ENCODE peak calls at places on chromosomes 16 and 17, in six cellular contexts. O, Z, W, T, X and U are unnamed samples.

GRCh38 chr17:8574687-8575086 is 55.8 kb downstream of the MYH10 start:
- DNase-seq in O (no peak), W (no peak), Z (no peak), T (no peak), X (no peak), U (no peak)

GRCh38 chr17:63116967-63117366 is 150.9 kb downstream of the TANC2 start:
- DNase-seq in W (no peak), Z (no peak), X (peak; percentile 9), T (no peak), O (no peak), U (no peak)

GRCh38 chr16:35598696-35599332 is 2139.4 kb downstream of the TP53TG3F start:
- DNase-seq in Z (no peak), X (no peak), T (no peak), O (no peak), W (no peak), U (no peak)

GRCh38 chr17:82524540-82524939 is 5.0 kb downstream of the FOXK2 start:
- DNase-seq in O (no peak), Z (no peak), T (no peak), X (no peak), W (no peak), U (no peak)

GRCh38 chr16:85491798-85492616 is 121.1 kb upstream of the GSE1 start:
- DNase-seq in T (no peak), X (no peak), Z (no peak), O (no peak), W (no peak), U (no peak)

GRCh38 chr17:81651692-81652091 is 4.7 kb downstream of the PDE6G start:
- DNase-seq in X (no peak), W (no peak), Z (no peak), T (no peak), O (no peak), U (no peak)

GRCh38 chr16:10228779-10229178 is 46.6 kb upstream of the GRIN2A start:
- DNase-seq in X (no peak), O (no peak), T (no peak), W (no peak), Z (no peak), U (no peak)

GRCh38 chr17:57096472-57097198 is 11.6 kb downstream of the AKAP1 start:
- DNase-seq in X (no peak), T (no peak), O (no peak), Z (no peak), W (no peak), U (no peak)

GRCh38 chr17:50636145-50636803 is 1.6 kb downstream of the ABCC3 start:
- DNase-seq in Z (no peak), X (no peak), T (no peak), O (no peak), W (no peak), U (no peak)

GRCh38 chr17:33908363-33909064 is 346.6 kb upstream of the CCL2 start:
- DNase-seq in X (no peak), Z (no peak), W (no peak), T (no peak), O (no peak), U (no peak)

GRCh38 chr16:14354561-14355351 is 275.3 kb downstream of the PARN start:
- DNase-seq in T (no peak), Z (no peak), X (no peak), O (no peak), W (no peak), U (no peak)

GRCh38 chr17:72349011-72349410 is 228.2 kb downstream of the SOX9 start:
- DNase-seq in O (no peak), W (no peak), Z (no peak), T (no peak), X (no peak), U (no peak)

GRCh38 chr16:22618842-22619241 is 108.2 kb downstream of the NPIPB5 start:
- DNase-seq in Z (no peak), X (no peak), O (no peak), T (no peak), W (no peak), U (no peak)

GRCh38 chr16:59179446-59180082 is 445.4 kb upstream of the GOT2 start:
- DNase-seq in T (no peak), X (no peak), W (no peak), O (no peak), Z (no peak), U (no peak)

GRCh38 chr17:80477647-80478478 is 1.5 kb upstream of the NPTX1 start:
- DNase-seq in T (no peak), Z (peak; percentile 43), X (peak; percentile 78), W (no peak), O (no peak), U (no peak)

GRCh38 chr17:81019563-81020442 is 15.1 kb upstream of the BAIAP2 start:
- DNase-seq in T (no peak), X (no peak), O (no peak), Z (no peak), W (no peak), U (no peak)

GRCh38 chr16:49639739-49640388 is 216.0 kb downstream of the ZNF423 start:
- DNase-seq in T (no peak), X (peak; percentile 76), Z (no peak), O (no peak), W (no peak), U (no peak)

GRCh38 chr17:49646391-49647255 is 31.3 kb downstream of the SPOP start:
- DNase-seq in X (no peak), W (no peak), Z (peak; percentile 33), O (no peak), T (no peak), U (no peak)

GRCh38 chr17:8711291-8711690 is 33.3 kb downstream of the CCDC42 start:
- DNase-seq in Z (no peak), X (no peak), T (no peak), W (no peak), O (no peak), U (no peak)

GRCh38 chr16:56369202-56369601 is 56.1 kb downstream of the AMFR start:
- DNase-seq in T (no peak), W (no peak), O (no peak), Z (no peak), X (no peak), U (no peak)

GRCh38 chr16:546909-547770 is 13.1 kb upstream of the PRR35 start:
- DNase-seq in T (no peak), Z (peak; percentile 54), O (peak; percentile 47), X (peak; percentile 77), W (no peak), U (peak; percentile 81)

GRCh38 chr17:62703776-62704380 is 76.4 kb downstream of the MRC2 start:
- DNase-seq in W (peak; percentile 21), O (peak; percentile 62), Z (peak; percentile 77), T (no peak), X (peak; percentile 91), U (no peak)

GRCh38 chr17:38750312-38751121 is 2.0 kb upstream of the PSMB3 start:
- DNase-seq in O (no peak), Z (no peak), X (peak; percentile 27), W (no peak), T (no peak), U (no peak)

GRCh38 chr17:64401244-64401860 is 10.7 kb upstream of the PECAM1 start:
- DNase-seq in T (no peak), X (no peak), W (no peak), Z (no peak), O (no peak), U (no peak)

GRCh38 chr16:69833791-69834282 is 71.7 kb downstream of the WWP2 start:
- DNase-seq in X (no peak), W (no peak), T (no peak), O (no peak), Z (no peak), U (no peak)

GRCh38 chr17:27362909-27363308 is 69.0 kb downstream of the WSB1 start:
- DNase-seq in Z (no peak), X (no peak), W (no peak), O (no peak), T (no peak), U (no peak)

GRCh38 chr17:50209472-50210248 is 8.2 kb upstream of the COL1A1 start:
- DNase-seq in W (no peak), T (no peak), X (peak; percentile 80), O (no peak), Z (no peak), U (no peak)

GRCh38 chr17:65277576-65277975 is 140.4 kb downstream of the RGS9 start:
- DNase-seq in T (no peak), X (no peak), O (no peak), Z (no peak), W (no peak), U (no peak)

GRCh38 chr17:79815836-79816371 is 19.0 kb upstream of the CBX8 start:
- DNase-seq in O (no peak), W (no peak), X (no peak), T (no peak), Z (no peak), U (no peak)

GRCh38 chr17:80475949-80476876 is at the start of gene NPTX1:
- DNase-seq in O (no peak), T (no peak), X (peak; percentile 54), W (no peak), Z (peak; percentile 36), U (no peak)

GRCh38 chr17:79777166-79777843 is 643 bp upstream of the CBX2 start:
- DNase-seq in T (no peak), O (peak; percentile 35), Z (no peak), W (peak; percentile 56), X (peak; percentile 68), U (peak; percentile 76)

GRCh38 chr17:63171428-63172205 is 205.6 kb downstream of the TANC2 start:
- DNase-seq in X (no peak), W (no peak), T (no peak), O (no peak), Z (no peak), U (no peak)

GRCh38 chr17:72826602-72827001 is 265.9 kb downstream of the SLC39A11 start:
- DNase-seq in Z (no peak), O (no peak), W (no peak), T (no peak), X (no peak), U (no peak)

GRCh38 chr16:53048139-53048915 is 4.4 kb downstream of the CHD9NB start:
- DNase-seq in O (no peak), X (no peak), Z (no peak), W (no peak), T (no peak), U (no peak)